ENCODE peak calls at places on chromosomes 1 and 21, in nine cellular contexts. R is stimulated activated CD4-positive, alpha-beta T cell treated with anti-CD3 and anti-CD28 coated beads, Interleukin-12 subunit alpha, Interleukin-12 subunit beta, amount 100 ng/mL, for 48 hours; O is aorta; B is GM20000; E is NCI-H1092 treated with DMSO at 0.1 percent for 48 hours; D is HEK293T; P is activated CD4-positive, alpha-beta T cell treated with anti-CD3 and anti-CD28 coated beads, Interleukin-2, amount 10 ng/mL, durations not matched to agents 7 days and 5 days; M is NCI-H1105; X is AG09319. W is an unnamed sample.

GRCh38 chr1:1348420-1349255 is 580 bp downstream of the DVL1 start:
- DNase-seq in R (no peak), O (no peak), B (no peak), E (no peak), D (no peak), P (no peak), M (no peak), X (no peak), W (no peak)

GRCh38 chr1:2399890-2400575 is 8.4 kb downstream of the RER1 start:
- DNase-seq in R (no peak), O (no peak), B (no peak), E (no peak), D (no peak), P (no peak), M (no peak), X (no peak), W (no peak)

GRCh38 chr21:41947596-41948403 is 6.0 kb downstream of the C2CD2 start:
- DNase-seq in R (no peak), O (peak), B (no peak), E (no peak), D (no peak), P (no peak), M (no peak), X (no peak), W (no peak)

GRCh38 chr1:151790940-151791651 is 796 bp upstream of the TDRKH start:
- DNase-seq in R (no peak), O (no peak), B (no peak), E (peak), D (peak), P (peak), M (peak), X (no peak), W (no peak)

GRCh38 chr1:242025681-242026080 is 26.8 kb upstream of the MAP1LC3C start:
- DNase-seq in R (no peak), O (peak), B (no peak), E (no peak), D (no peak), P (no peak), M (no peak), X (no peak), W (no peak)

GRCh38 chr1:40622936-40623629 is 42.4 kb downstream of the RIMS3 start:
- DNase-seq in R (no peak), O (no peak), B (no peak), E (no peak), D (no peak), P (no peak), M (no peak), X (no peak), W (no peak)

GRCh38 chr1:221543529-221544120 is 198.3 kb downstream of the DUSP10 start:
- DNase-seq in R (no peak), O (no peak), B (peak), E (peak), D (peak), P (no peak), M (no peak), X (peak), W (no peak)

GRCh38 chr1:183467687-183468086 is 4.6 kb upstream of the SMG7 start:
- DNase-seq in R (no peak), O (no peak), B (no peak), E (no peak), D (no peak), P (no peak), M (no peak), X (no peak), W (no peak)

GRCh38 chr1:30816211-30817082 is 58.9 kb upstream of the LAPTM5 start:
- DNase-seq in R (no peak), O (peak), B (no peak), E (peak), D (peak), P (no peak), M (peak), X (no peak), W (no peak)

GRCh38 chr1:81543764-81544163 is 257.0 kb upstream of the ADGRL2 start:
- DNase-seq in R (no peak), O (no peak), B (no peak), E (no peak), D (no peak), P (no peak), M (no peak), X (no peak), W (no peak)

GRCh38 chr1:203006948-203007871 is at the start of gene TMEM183A:
- DNase-seq in R (peak), O (peak), B (peak), E (peak), D (peak), P (peak), M (peak), X (peak), W (peak)

GRCh38 chr1:201454568-201454967 is 14.4 kb downstream of the PHLDA3 start:
- DNase-seq in R (no peak), O (no peak), B (no peak), E (no peak), D (no peak), P (no peak), M (no peak), X (no peak), W (no peak)

GRCh38 chr1:61441723-61442262 is 283.1 kb downstream of the TM2D1 start:
- DNase-seq in R (no peak), O (no peak), B (no peak), E (no peak), D (no peak), P (no peak), M (no peak), X (peak), W (no peak)

GRCh38 chr1:154835531-154836285 is 34.4 kb downstream of the KCNN3 start:
- DNase-seq in R (no peak), O (no peak), B (no peak), E (no peak), D (no peak), P (no peak), M (no peak), X (no peak), W (no peak)

GRCh38 chr1:23553896-23554480 is 5.3 kb downstream of the ID3 start:
- DNase-seq in R (no peak), O (no peak), B (no peak), E (no peak), D (no peak), P (no peak), M (no peak), X (no peak), W (no peak)

GRCh38 chr1:113515498-113515897 is 125.2 kb downstream of the MAGI3 start:
- DNase-seq in R (no peak), O (no peak), B (no peak), E (no peak), D (no peak), P (no peak), M (no peak), X (no peak), W (no peak)

GRCh38 chr21:46150073-46150472 is 5.3 kb downstream of the FTCD start:
- DNase-seq in R (no peak), O (peak), B (no peak), E (no peak), D (no peak), P (no peak), M (no peak), X (no peak), W (no peak)

GRCh38 chr1:46285730-46286477 is 17.5 kb downstream of the LRRC41 start:
- DNase-seq in R (peak), O (no peak), B (no peak), E (no peak), D (peak), P (peak), M (peak), X (no peak), W (no peak)

GRCh38 chr1:218383681-218384080 is 38.5 kb downstream of the TGFB2 start:
- DNase-seq in R (no peak), O (no peak), B (no peak), E (no peak), D (no peak), P (no peak), M (no peak), X (no peak), W (no peak)

GRCh38 chr1:183719289-183719688 is 66.2 kb upstream of the APOBEC4 start:
- DNase-seq in R (no peak), O (no peak), B (no peak), E (no peak), D (no peak), P (no peak), M (no peak), X (no peak), W (no peak)

GRCh38 chr1:159825564-159825963 is 1.1 kb upstream of the SLAMF8 start:
- DNase-seq in R (no peak), O (no peak), B (no peak), E (no peak), D (no peak), P (no peak), M (no peak), X (no peak), W (no peak)

GRCh38 chr21:27569091-27569490 is 602.2 kb upstream of the ADAMTS5 start:
- DNase-seq in R (no peak), O (no peak), B (no peak), E (no peak), D (no peak), P (no peak), M (no peak), X (no peak), W (no peak)

GRCh38 chr21:46489800-46490199 is 31.1 kb downstream of the DIP2A start:
- DNase-seq in R (no peak), O (no peak), B (no peak), E (no peak), D (no peak), P (no peak), M (no peak), X (no peak), W (no peak)

GRCh38 chr1:167651161-167651693 is 21.2 kb downstream of the RCSD1 start:
- DNase-seq in R (no peak), O (no peak), B (no peak), E (no peak), D (no peak), P (no peak), M (no peak), X (no peak), W (no peak)

GRCh38 chr21:43287974-43288755 is 119.4 kb downstream of the CRYAA start:
- DNase-seq in R (no peak), O (no peak), B (no peak), E (no peak), D (no peak), P (no peak), M (no peak), X (no peak), W (no peak)

GRCh38 chr1:86741947-86742572 is 37.7 kb downstream of the SH3GLB1 start:
- DNase-seq in R (no peak), O (no peak), B (peak), E (peak), D (no peak), P (peak), M (peak), X (no peak), W (peak)

GRCh38 chr1:84089470-84090261 is 54.4 kb upstream of the PRKACB start:
- DNase-seq in R (no peak), O (no peak), B (no peak), E (no peak), D (no peak), P (no peak), M (no peak), X (no peak), W (no peak)

GRCh38 chr1:52238474-52238873 is 96.6 kb downstream of the ZFYVE9 start:
- DNase-seq in R (no peak), O (no peak), B (no peak), E (no peak), D (no peak), P (no peak), M (no peak), X (no peak), W (no peak)

GRCh38 chr1:238334170-238334569 is 443.4 kb upstream of the ZP4 start:
- DNase-seq in R (no peak), O (no peak), B (no peak), E (no peak), D (no peak), P (no peak), M (no peak), X (no peak), W (no peak)

GRCh38 chr1:15803380-15803779 is 4.1 kb downstream of the UQCRHL start:
- DNase-seq in R (no peak), O (peak), B (peak), E (no peak), D (peak), P (peak), M (no peak), X (no peak), W (no peak)

GRCh38 chr1:39689214-39689613 is 2.0 kb downstream of the HPCAL4 start:
- DNase-seq in R (no peak), O (no peak), B (no peak), E (no peak), D (no peak), P (no peak), M (no peak), X (no peak), W (no peak)

GRCh38 chr1:21814241-21814918 is 2.3 kb downstream of the LDLRAD2 start:
- DNase-seq in R (no peak), O (no peak), B (peak), E (peak), D (no peak), P (peak), M (no peak), X (no peak), W (no peak)

GRCh38 chr1:18940303-18941020 is 16.0 kb downstream of the IFFO2 start:
- DNase-seq in R (no peak), O (no peak), B (no peak), E (no peak), D (no peak), P (no peak), M (no peak), X (no peak), W (no peak)